ENCODE peak calls at places on chromosomes 11 and 22, in seven cellular contexts. One of them, this sample, is unnamed.

GRCh38 chr11:114172871-114173444 is 113.4 kb downstream of the ZBTB16 start:
- DNase-seq in astrocyte of the spinal cord: no peak
- DNase-seq in activated gamma-delta T cell treated with Interleukin-2 at 50 U/mL for 16 hours: no peak
- DNase-seq in DMS53: no peak
- DNase-seq in left ventricle myocardium inferior: peak
- DNase-seq in fibroblast of lung: no peak
- DNase-seq in adipocyte: no peak
- DNase-seq in this sample: no peak

GRCh38 chr11:60394666-60395343 is 1.5 kb upstream of the MS4A14 start:
- DNase-seq in adipocyte: no peak
- DNase-seq in DMS53: no peak
- DNase-seq in activated gamma-delta T cell treated with Interleukin-2 at 50 U/mL for 16 hours: no peak
- DNase-seq in left ventricle myocardium inferior: no peak
- DNase-seq in fibroblast of lung: no peak
- DNase-seq in astrocyte of the spinal cord: no peak
- DNase-seq in this sample: no peak

GRCh38 chr22:24775769-24776492 is 1.4 kb upstream of the PIWIL3 start:
- DNase-seq in DMS53: no peak
- DNase-seq in left ventricle myocardium inferior: no peak
- DNase-seq in adipocyte: no peak
- DNase-seq in fibroblast of lung: no peak
- DNase-seq in activated gamma-delta T cell treated with Interleukin-2 at 50 U/mL for 16 hours: no peak
- DNase-seq in astrocyte of the spinal cord: no peak
- DNase-seq in this sample: peak

GRCh38 chr11:113587318-113587739 is 112.1 kb upstream of the DRD2 start:
- DNase-seq in astrocyte of the spinal cord: peak
- DNase-seq in left ventricle myocardium inferior: no peak
- DNase-seq in DMS53: peak
- DNase-seq in adipocyte: no peak
- DNase-seq in activated gamma-delta T cell treated with Interleukin-2 at 50 U/mL for 16 hours: no peak
- DNase-seq in fibroblast of lung: peak
- DNase-seq in this sample: peak

GRCh38 chr11:36186340-36186739 is 102.9 kb downstream of the COMMD9 start:
- DNase-seq in activated gamma-delta T cell treated with Interleukin-2 at 50 U/mL for 16 hours: no peak
- DNase-seq in adipocyte: peak
- DNase-seq in left ventricle myocardium inferior: no peak
- DNase-seq in DMS53: no peak
- DNase-seq in astrocyte of the spinal cord: peak
- DNase-seq in fibroblast of lung: peak
- DNase-seq in this sample: peak

GRCh38 chr11:25794804-25795203 is 537.1 kb upstream of the ANO3 start:
- DNase-seq in adipocyte: no peak
- DNase-seq in DMS53: no peak
- DNase-seq in left ventricle myocardium inferior: no peak
- DNase-seq in astrocyte of the spinal cord: no peak
- DNase-seq in activated gamma-delta T cell treated with Interleukin-2 at 50 U/mL for 16 hours: no peak
- DNase-seq in fibroblast of lung: no peak
- DNase-seq in this sample: no peak

GRCh38 chr11:127130321-127130720 is 129.8 kb upstream of the KIRREL3 start:
- DNase-seq in DMS53: no peak
- DNase-seq in activated gamma-delta T cell treated with Interleukin-2 at 50 U/mL for 16 hours: no peak
- DNase-seq in left ventricle myocardium inferior: no peak
- DNase-seq in adipocyte: no peak
- DNase-seq in fibroblast of lung: no peak
- DNase-seq in astrocyte of the spinal cord: no peak
- DNase-seq in this sample: no peak

GRCh38 chr11:44223261-44223660 is 86.7 kb downstream of the ALX4 start:
- DNase-seq in adipocyte: peak
- DNase-seq in fibroblast of lung: peak
- DNase-seq in left ventricle myocardium inferior: no peak
- DNase-seq in activated gamma-delta T cell treated with Interleukin-2 at 50 U/mL for 16 hours: no peak
- DNase-seq in DMS53: no peak
- DNase-seq in astrocyte of the spinal cord: peak
- DNase-seq in this sample: peak

GRCh38 chr22:47195156-47195675 is 432.8 kb downstream of the TBC1D22A start:
- DNase-seq in DMS53: no peak
- DNase-seq in left ventricle myocardium inferior: no peak
- DNase-seq in astrocyte of the spinal cord: no peak
- DNase-seq in activated gamma-delta T cell treated with Interleukin-2 at 50 U/mL for 16 hours: no peak
- DNase-seq in adipocyte: no peak
- DNase-seq in fibroblast of lung: no peak
- DNase-seq in this sample: no peak

GRCh38 chr11:12280199-12280837 is 97.1 kb upstream of the PARVA start:
- DNase-seq in fibroblast of lung: no peak
- DNase-seq in DMS53: peak
- DNase-seq in left ventricle myocardium inferior: no peak
- DNase-seq in adipocyte: no peak
- DNase-seq in astrocyte of the spinal cord: no peak
- DNase-seq in activated gamma-delta T cell treated with Interleukin-2 at 50 U/mL for 16 hours: no peak
- DNase-seq in this sample: no peak

GRCh38 chr22:30195245-30196140 is 51.1 kb downstream of the LIF start:
- DNase-seq in DMS53: peak
- DNase-seq in fibroblast of lung: peak
- DNase-seq in astrocyte of the spinal cord: no peak
- DNase-seq in activated gamma-delta T cell treated with Interleukin-2 at 50 U/mL for 16 hours: no peak
- DNase-seq in adipocyte: no peak
- DNase-seq in left ventricle myocardium inferior: no peak
- DNase-seq in this sample: no peak

GRCh38 chr11:13896175-13896989 is 66.1 kb upstream of the SPON1 start:
- DNase-seq in DMS53: no peak
- DNase-seq in adipocyte: no peak
- DNase-seq in activated gamma-delta T cell treated with Interleukin-2 at 50 U/mL for 16 hours: no peak
- DNase-seq in astrocyte of the spinal cord: no peak
- DNase-seq in left ventricle myocardium inferior: no peak
- DNase-seq in fibroblast of lung: no peak
- DNase-seq in this sample: no peak

GRCh38 chr11:60344146-60344545 is 17.1 kb downstream of the MS4A6E start:
- DNase-seq in DMS53: no peak
- DNase-seq in astrocyte of the spinal cord: no peak
- DNase-seq in activated gamma-delta T cell treated with Interleukin-2 at 50 U/mL for 16 hours: no peak
- DNase-seq in fibroblast of lung: no peak
- DNase-seq in left ventricle myocardium inferior: no peak
- DNase-seq in adipocyte: no peak
- DNase-seq in this sample: no peak

GRCh38 chr11:78659326-78660319 is 85.0 kb upstream of the NARS2 start:
- DNase-seq in left ventricle myocardium inferior: no peak
- DNase-seq in activated gamma-delta T cell treated with Interleukin-2 at 50 U/mL for 16 hours: no peak
- DNase-seq in DMS53: no peak
- DNase-seq in astrocyte of the spinal cord: no peak
- DNase-seq in fibroblast of lung: no peak
- DNase-seq in adipocyte: no peak
- DNase-seq in this sample: no peak

GRCh38 chr11:36899796-36900195 is 301.8 kb upstream of the RAG2 start:
- DNase-seq in adipocyte: no peak
- DNase-seq in astrocyte of the spinal cord: no peak
- DNase-seq in DMS53: peak
- DNase-seq in activated gamma-delta T cell treated with Interleukin-2 at 50 U/mL for 16 hours: no peak
- DNase-seq in left ventricle myocardium inferior: no peak
- DNase-seq in fibroblast of lung: no peak
- DNase-seq in this sample: no peak

GRCh38 chr11:8382436-8383053 is 118.9 kb upstream of the LMO1 start:
- DNase-seq in left ventricle myocardium inferior: no peak
- DNase-seq in activated gamma-delta T cell treated with Interleukin-2 at 50 U/mL for 16 hours: no peak
- DNase-seq in DMS53: no peak
- DNase-seq in adipocyte: peak
- DNase-seq in fibroblast of lung: peak
- DNase-seq in astrocyte of the spinal cord: peak
- DNase-seq in this sample: peak

GRCh38 chr11:114482114-114482513 is 42.8 kb downstream of the REXO2 start:
- DNase-seq in fibroblast of lung: no peak
- DNase-seq in adipocyte: peak
- DNase-seq in DMS53: peak
- DNase-seq in left ventricle myocardium inferior: no peak
- DNase-seq in activated gamma-delta T cell treated with Interleukin-2 at 50 U/mL for 16 hours: no peak
- DNase-seq in astrocyte of the spinal cord: no peak
- DNase-seq in this sample: peak

GRCh38 chr11:78190374-78190773 is 1.7 kb downstream of the USP35 start:
- DNase-seq in DMS53: no peak
- DNase-seq in adipocyte: no peak
- DNase-seq in activated gamma-delta T cell treated with Interleukin-2 at 50 U/mL for 16 hours: no peak
- DNase-seq in fibroblast of lung: no peak
- DNase-seq in astrocyte of the spinal cord: no peak
- DNase-seq in left ventricle myocardium inferior: no peak
- DNase-seq in this sample: no peak

GRCh38 chr11:117833401-117833891 is 8.9 kb upstream of the FXYD2 start:
- DNase-seq in fibroblast of lung: no peak
- DNase-seq in activated gamma-delta T cell treated with Interleukin-2 at 50 U/mL for 16 hours: no peak
- DNase-seq in left ventricle myocardium inferior: no peak
- DNase-seq in adipocyte: no peak
- DNase-seq in astrocyte of the spinal cord: no peak
- DNase-seq in DMS53: peak
- DNase-seq in this sample: no peak

GRCh38 chr11:64774144-64774543 is 4.2 kb downstream of the SF1 start:
- DNase-seq in fibroblast of lung: no peak
- DNase-seq in astrocyte of the spinal cord: no peak
- DNase-seq in adipocyte: no peak
- DNase-seq in activated gamma-delta T cell treated with Interleukin-2 at 50 U/mL for 16 hours: no peak
- DNase-seq in DMS53: no peak
- DNase-seq in left ventricle myocardium inferior: no peak
- DNase-seq in this sample: no peak

GRCh38 chr11:2734181-2735052 is 34.6 kb upstream of the KCNQ1OT1 start:
- DNase-seq in DMS53: no peak
- DNase-seq in fibroblast of lung: no peak
- DNase-seq in left ventricle myocardium inferior: no peak
- DNase-seq in adipocyte: no peak
- DNase-seq in activated gamma-delta T cell treated with Interleukin-2 at 50 U/mL for 16 hours: no peak
- DNase-seq in astrocyte of the spinal cord: no peak
- DNase-seq in this sample: no peak

GRCh38 chr22:21669026-21669425 is 3.2 kb downstream of the PPIL2 start:
- DNase-seq in adipocyte: no peak
- DNase-seq in left ventricle myocardium inferior: no peak
- DNase-seq in astrocyte of the spinal cord: no peak
- DNase-seq in activated gamma-delta T cell treated with Interleukin-2 at 50 U/mL for 16 hours: no peak
- DNase-seq in fibroblast of lung: no peak
- DNase-seq in DMS53: peak
- DNase-seq in this sample: no peak

GRCh38 chr11:76152086-76152658 is 54.1 kb downstream of the WNT11 start:
- DNase-seq in DMS53: peak
- DNase-seq in adipocyte: peak
- DNase-seq in fibroblast of lung: peak
- DNase-seq in astrocyte of the spinal cord: peak
- DNase-seq in left ventricle myocardium inferior: peak
- DNase-seq in activated gamma-delta T cell treated with Interleukin-2 at 50 U/mL for 16 hours: peak
- DNase-seq in this sample: peak

GRCh38 chr22:39098026-39098425 is 982 bp downstream of the APOBEC3H start:
- DNase-seq in DMS53: no peak
- DNase-seq in fibroblast of lung: no peak
- DNase-seq in adipocyte: no peak
- DNase-seq in astrocyte of the spinal cord: no peak
- DNase-seq in left ventricle myocardium inferior: no peak
- DNase-seq in activated gamma-delta T cell treated with Interleukin-2 at 50 U/mL for 16 hours: no peak
- DNase-seq in this sample: no peak

GRCh38 chr11:120564573-120565301 is 53.2 kb downstream of the GRIK4 start:
- DNase-seq in adipocyte: peak
- DNase-seq in astrocyte of the spinal cord: peak
- DNase-seq in activated gamma-delta T cell treated with Interleukin-2 at 50 U/mL for 16 hours: no peak
- DNase-seq in left ventricle myocardium inferior: peak
- DNase-seq in DMS53: peak
- DNase-seq in fibroblast of lung: peak
- DNase-seq in this sample: peak

GRCh38 chr22:37560682-37561208 is 465 bp downstream of the CDC42EP1 start:
- DNase-seq in astrocyte of the spinal cord: peak
- DNase-seq in DMS53: no peak
- DNase-seq in adipocyte: peak
- DNase-seq in fibroblast of lung: peak
- DNase-seq in left ventricle myocardium inferior: peak
- DNase-seq in activated gamma-delta T cell treated with Interleukin-2 at 50 U/mL for 16 hours: no peak
- DNase-seq in this sample: peak

GRCh38 chr11:46914363-46914762 is 4.0 kb downstream of the LRP4 start:
- DNase-seq in DMS53: no peak
- DNase-seq in fibroblast of lung: peak
- DNase-seq in adipocyte: peak
- DNase-seq in activated gamma-delta T cell treated with Interleukin-2 at 50 U/mL for 16 hours: no peak
- DNase-seq in left ventricle myocardium inferior: peak
- DNase-seq in astrocyte of the spinal cord: peak
- DNase-seq in this sample: peak

GRCh38 chr22:30312053-30312452 is 14.7 kb downstream of the TBC1D10A start:
- DNase-seq in fibroblast of lung: peak
- DNase-seq in astrocyte of the spinal cord: peak
- DNase-seq in activated gamma-delta T cell treated with Interleukin-2 at 50 U/mL for 16 hours: no peak
- DNase-seq in adipocyte: peak
- DNase-seq in left ventricle myocardium inferior: no peak
- DNase-seq in DMS53: no peak
- DNase-seq in this sample: peak

GRCh38 chr11:45333506-45333971 is 47.4 kb upstream of the SYT13 start:
- DNase-seq in activated gamma-delta T cell treated with Interleukin-2 at 50 U/mL for 16 hours: no peak
- DNase-seq in left ventricle myocardium inferior: peak
- DNase-seq in fibroblast of lung: peak
- DNase-seq in DMS53: peak
- DNase-seq in adipocyte: peak
- DNase-seq in astrocyte of the spinal cord: peak
- DNase-seq in this sample: peak

GRCh38 chr22:44723801-44724200 is 21.8 kb downstream of the PRR5 start:
- DNase-seq in astrocyte of the spinal cord: no peak
- DNase-seq in adipocyte: no peak
- DNase-seq in DMS53: peak
- DNase-seq in activated gamma-delta T cell treated with Interleukin-2 at 50 U/mL for 16 hours: no peak
- DNase-seq in fibroblast of lung: peak
- DNase-seq in left ventricle myocardium inferior: no peak
- DNase-seq in this sample: no peak

GRCh38 chr22:31278643-31279326 is 13.5 kb downstream of the PIK3IP1 start:
- DNase-seq in astrocyte of the spinal cord: no peak
- DNase-seq in adipocyte: no peak
- DNase-seq in DMS53: no peak
- DNase-seq in activated gamma-delta T cell treated with Interleukin-2 at 50 U/mL for 16 hours: peak
- DNase-seq in fibroblast of lung: no peak
- DNase-seq in left ventricle myocardium inferior: no peak
- DNase-seq in this sample: no peak

GRCh38 chr22:30998329-30998728 is 29.3 kb downstream of the TUG1 start:
- DNase-seq in adipocyte: no peak
- DNase-seq in astrocyte of the spinal cord: no peak
- DNase-seq in fibroblast of lung: no peak
- DNase-seq in left ventricle myocardium inferior: no peak
- DNase-seq in DMS53: peak
- DNase-seq in activated gamma-delta T cell treated with Interleukin-2 at 50 U/mL for 16 hours: no peak
- DNase-seq in this sample: no peak

GRCh38 chr11:70892889-70893288 is 359.5 kb downstream of the SHANK2 start:
- DNase-seq in fibroblast of lung: no peak
- DNase-seq in astrocyte of the spinal cord: no peak
- DNase-seq in DMS53: no peak
- DNase-seq in adipocyte: no peak
- DNase-seq in activated gamma-delta T cell treated with Interleukin-2 at 50 U/mL for 16 hours: no peak
- DNase-seq in left ventricle myocardium inferior: no peak
- DNase-seq in this sample: no peak

GRCh38 chr11:77542296-77542695 is 47.5 kb upstream of the AQP11 start:
- DNase-seq in astrocyte of the spinal cord: peak
- DNase-seq in left ventricle myocardium inferior: no peak
- DNase-seq in fibroblast of lung: peak
- DNase-seq in adipocyte: peak
- DNase-seq in DMS53: no peak
- DNase-seq in activated gamma-delta T cell treated with Interleukin-2 at 50 U/mL for 16 hours: no peak
- DNase-seq in this sample: peak

GRCh38 chr22:24518774-24519485 is 23.8 kb downstream of the UPB1 start:
- DNase-seq in DMS53: no peak
- DNase-seq in astrocyte of the spinal cord: no peak
- DNase-seq in left ventricle myocardium inferior: no peak
- DNase-seq in fibroblast of lung: no peak
- DNase-seq in activated gamma-delta T cell treated with Interleukin-2 at 50 U/mL for 16 hours: no peak
- DNase-seq in adipocyte: no peak
- DNase-seq in this sample: no peak

GRCh38 chr11:122895591-122895990 is 13.0 kb downstream of the JHY start:
- DNase-seq in left ventricle myocardium inferior: no peak
- DNase-seq in fibroblast of lung: peak
- DNase-seq in activated gamma-delta T cell treated with Interleukin-2 at 50 U/mL for 16 hours: no peak
- DNase-seq in DMS53: peak
- DNase-seq in adipocyte: no peak
- DNase-seq in astrocyte of the spinal cord: no peak
- DNase-seq in this sample: no peak

GRCh38 chr11:36296925-36297604 is 977 bp downstream of the PRR5L start:
- DNase-seq in DMS53: no peak
- DNase-seq in activated gamma-delta T cell treated with Interleukin-2 at 50 U/mL for 16 hours: no peak
- DNase-seq in left ventricle myocardium inferior: no peak
- DNase-seq in adipocyte: peak
- DNase-seq in astrocyte of the spinal cord: peak
- DNase-seq in fibroblast of lung: peak
- DNase-seq in this sample: peak

GRCh38 chr11:69926376-69927050 is 107.3 kb upstream of the FGF3 start:
- DNase-seq in activated gamma-delta T cell treated with Interleukin-2 at 50 U/mL for 16 hours: no peak
- DNase-seq in fibroblast of lung: no peak
- DNase-seq in astrocyte of the spinal cord: no peak
- DNase-seq in adipocyte: no peak
- DNase-seq in DMS53: no peak
- DNase-seq in left ventricle myocardium inferior: no peak
- DNase-seq in this sample: no peak

This sample was measured in AG10803.